ENCODE peak calls at places on chromosome 6, in four cellular contexts. Y, W, N and P are unnamed samples.

GRCh38 chr6:56914791-56915658 is 39.9 kb upstream of the BEND6 start:
- DNase-seq in N (no peak), W (no peak), Y (no peak), P (no peak)

GRCh38 chr6:31037692-31038091 is 27.4 kb downstream of the MUC22 start:
- DNase-seq in W (peak; percentile 15), Y (no peak), N (no peak), P (peak; percentile 8)

GRCh38 chr6:168179133-168179532 is 100.1 kb upstream of the FRMD1 start:
- DNase-seq in Y (no peak), W (no peak), N (peak; percentile 1), P (no peak)

GRCh38 chr6:144467153-144467762 is 182.1 kb downstream of the UTRN start:
- DNase-seq in Y (no peak), W (no peak), N (no peak), P (no peak)

GRCh38 chr6:160063771-160064413 is 57.7 kb upstream of the SLC22A1 start:
- DNase-seq in W (no peak), N (no peak), Y (no peak), P (no peak)

GRCh38 chr6:41697902-41698349 is 37.5 kb downstream of the TFEB start:
- DNase-seq in N (no peak), Y (no peak), W (no peak), P (peak; percentile 74)

GRCh38 chr6:81752969-81753708 is 658 bp upstream of the TENT5A start:
- DNase-seq in N (peak; percentile 88), W (peak; percentile 85), Y (peak; percentile 96), P (peak; percentile 89)

GRCh38 chr6:79570129-79570801 is 33.0 kb upstream of the LCA5 start:
- DNase-seq in W (peak; percentile 72), N (peak; percentile 68), Y (peak; percentile 73), P (peak; percentile 63)

GRCh38 chr6:93123585-93123984 is 295.8 kb downstream of the EPHA7 start:
- DNase-seq in N (no peak), W (no peak), Y (no peak), P (no peak)

GRCh38 chr6:31530659-31531058 is 1.9 kb downstream of the MCCD1 start:
- DNase-seq in Y (no peak), W (no peak), N (no peak), P (no peak)

GRCh38 chr6:158259136-158259535 is 53.1 kb upstream of the TULP4 start:
- DNase-seq in W (no peak), Y (no peak), N (no peak), P (no peak)

GRCh38 chr6:47454713-47455396 is 22.7 kb upstream of the CD2AP start:
- DNase-seq in N (no peak), W (no peak), Y (no peak), P (no peak)
- H3K4me3 ChIP-seq in N (no peak overlapping the region), W (no peak overlapping the region), Y (no peak overlapping the region), P (no peak overlapping the region)

DNA sequence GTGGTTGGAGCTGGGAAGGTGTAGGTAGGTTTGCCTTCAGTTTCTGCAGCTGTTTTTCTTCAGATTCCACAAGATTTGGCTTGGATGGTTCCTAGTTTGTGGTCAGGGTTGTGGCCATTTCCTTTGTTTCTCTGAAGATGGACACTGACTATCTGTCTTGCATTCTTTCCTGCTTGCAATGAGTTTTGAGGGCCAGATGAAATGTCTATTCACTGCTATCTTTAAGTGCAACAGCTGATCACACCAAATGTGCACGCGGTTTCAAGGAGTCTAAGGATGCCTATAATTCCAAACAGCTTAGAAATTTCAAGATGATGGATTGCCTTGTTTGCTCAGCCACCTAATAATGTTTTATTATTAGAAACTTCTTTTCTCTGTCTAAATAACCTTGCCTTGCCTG is 28.4 kb downstream of the IL20RA start:
- DNase-seq in Y (no peak), W (peak; percentile 9), N (no peak), P (peak; percentile 15)
- H3K4me3 ChIP-seq in Y (no peak overlapping the region), W (no peak overlapping the region), N (no peak overlapping the region), P (no peak overlapping the region)

GRCh38 chr6:62640749-62641148 is 354.7 kb upstream of the KHDRBS2 start:
- DNase-seq in N (no peak), Y (no peak), W (no peak), P (peak; percentile 1)
- H3K4me3 ChIP-seq in N (no peak overlapping the region), Y (no peak overlapping the region), W (no peak overlapping the region), P (no peak overlapping the region)

GRCh38 chr6:84260186-84260585 is 32.7 kb upstream of the CEP162 start:
- DNase-seq in N (no peak), Y (no peak), W (no peak), P (no peak)

GRCh38 chr6:84258866-84259265 is 31.4 kb upstream of the CEP162 start:
- DNase-seq in W (no peak), N (no peak), Y (no peak), P (no peak)

GRCh38 chr6:84255641-84256040 is 28.2 kb upstream of the CEP162 start:
- DNase-seq in Y (no peak), N (no peak), W (no peak), P (no peak)

GRCh38 chr6:84260926-84261325 is 33.5 kb upstream of the CEP162 start:
- DNase-seq in Y (no peak), W (no peak), N (no peak), P (no peak)

GRCh38 chr6:84258268-84258667 is 30.8 kb upstream of the CEP162 start:
- DNase-seq in Y (no peak), W (peak; percentile 21), N (no peak), P (peak; percentile 44)
- H3K4me3 ChIP-seq in Y (no peak overlapping the region), W (no peak overlapping the region), N (no peak overlapping the region), P (peak overlapping the region; percentile 6)

GRCh38 chr6:28940859-28941680 is 17.3 kb upstream of the TRIM27 start:
- DNase-seq in W (peak; percentile 88), N (peak; percentile 86), Y (peak; percentile 92), P (peak; percentile 96)

GRCh38 chr6:28944412-28945006 is 20.7 kb upstream of the TRIM27 start:
- DNase-seq in Y (peak; percentile 88), N (peak; percentile 75), W (peak; percentile 77), P (peak; percentile 87)

GRCh38 chr6:28943557-28944411 is 20.0 kb upstream of the TRIM27 start:
- DNase-seq in W (peak; percentile 60), N (peak; percentile 84), Y (peak; percentile 84), P (peak; percentile 87)

GRCh38 chr6:28941681-28942448 is 18.1 kb upstream of the TRIM27 start:
- DNase-seq in Y (peak; percentile 88), N (no peak), W (no peak), P (no peak)

DNA sequence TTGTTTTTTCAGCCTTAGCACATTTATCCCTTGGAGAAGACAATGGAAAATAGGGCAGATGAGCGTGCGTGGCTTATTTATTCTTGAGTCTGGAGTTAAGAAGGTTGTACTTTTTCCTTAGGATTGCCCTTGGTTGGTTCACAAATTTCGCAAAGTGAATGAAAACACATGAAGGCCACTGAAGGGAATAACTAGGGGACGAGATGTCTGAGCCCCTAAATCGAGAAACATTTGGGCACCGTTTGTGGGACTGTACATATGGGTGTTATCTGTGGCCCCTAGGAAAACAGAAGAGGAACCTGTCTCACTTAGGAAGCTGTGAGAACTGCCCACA is 19.4 kb upstream of the TRIM27 start:
- DNase-seq in Y (no peak), N (no peak), W (no peak), P (no peak)
- H3K4me3 ChIP-seq in Y (no peak overlapping the region), N (no peak overlapping the region), W (peak overlapping the region; percentile 78), P (no peak overlapping the region)

GRCh38 chr6:2857580-2858337 is 16.1 kb upstream of the SERPINB1 start:
- DNase-seq in W (peak; percentile 77), N (no peak), Y (peak; percentile 58), P (peak; percentile 84)

GRCh38 chr6:2857185-2857579 is 15.5 kb upstream of the SERPINB1 start:
- DNase-seq in Y (no peak), W (no peak), N (no peak), P (no peak)

GRCh38 chr6:2859325-2859700 is 17.6 kb upstream of the SERPINB1 start:
- DNase-seq in N (no peak), W (no peak), Y (no peak), P (no peak)

GRCh38 chr6:2861071-2861821 is 19.6 kb upstream of the SERPINB1 start:
- DNase-seq in W (no peak), N (no peak), Y (no peak), P (no peak)

DNA sequence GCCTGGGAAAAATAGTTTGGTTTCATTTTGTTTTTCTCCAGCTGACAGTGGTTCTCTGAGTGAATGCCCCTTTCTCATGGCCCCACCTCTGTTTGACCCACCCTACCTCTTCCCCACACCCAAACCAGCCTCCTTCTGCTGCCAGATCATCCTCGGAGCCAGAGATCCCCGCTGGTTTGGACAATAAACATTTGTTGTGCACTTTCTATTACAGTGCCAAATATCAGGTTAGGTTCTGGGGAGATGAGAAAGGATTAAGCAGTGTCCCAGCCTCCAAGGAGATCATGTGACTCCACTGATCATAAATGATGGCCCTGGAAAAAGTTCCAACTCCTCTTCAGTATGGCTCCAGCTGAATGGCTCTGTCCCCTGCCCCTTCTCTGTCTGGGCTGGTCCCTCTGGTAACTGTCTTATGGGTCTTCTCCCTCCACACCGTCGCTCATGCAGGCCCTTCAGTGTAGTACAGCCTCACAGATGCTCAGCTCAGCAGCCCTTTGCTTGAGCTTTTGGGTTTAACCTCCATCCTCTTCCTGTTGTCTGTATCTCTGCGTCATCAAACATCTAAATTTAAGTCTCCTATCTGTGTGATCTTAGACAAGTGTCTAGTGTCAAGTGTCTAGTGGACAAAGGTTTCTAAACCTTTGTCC is 17.1 kb upstream of the SERPINB1 start:
- DNase-seq in W (no peak), N (no peak), Y (no peak), P (no peak)
- H3K4me3 ChIP-seq in W (no peak overlapping the region), N (no peak overlapping the region), Y (no peak overlapping the region), P (no peak overlapping the region)

GRCh38 chr6:136039185-136039584 is 187.7 kb downstream of the PDE7B start:
- DNase-seq in N (no peak), Y (no peak), W (no peak), P (peak; percentile 61)
- H3K4me3 ChIP-seq in N (no peak overlapping the region), Y (no peak overlapping the region), W (peak overlapping the region; percentile 51), P (peak overlapping the region; percentile 60)

GRCh38 chr6:11265932-11266331 is 33.5 kb upstream of the NEDD9 start:
- DNase-seq in W (no peak), N (no peak), Y (no peak), P (no peak)

GRCh38 chr6:11262231-11262630 is 29.8 kb upstream of the NEDD9 start:
- DNase-seq in Y (no peak), W (no peak), N (no peak), P (no peak)

GRCh38 chr6:11264100-11264499 is 31.6 kb upstream of the NEDD9 start:
- DNase-seq in Y (no peak), N (no peak), W (no peak), P (no peak)

GRCh38 chr6:11260249-11261038 is 28.0 kb upstream of the NEDD9 start:
- DNase-seq in W (no peak), Y (no peak), N (no peak), P (no peak)

GRCh38 chr6:11263185-11263817 is 30.8 kb upstream of the NEDD9 start:
- DNase-seq in N (peak; percentile 67), Y (peak; percentile 65), W (peak; percentile 85), P (peak; percentile 89)
- H3K4me3 ChIP-seq in N (no peak overlapping the region), Y (no peak overlapping the region), W (no peak overlapping the region), P (no peak overlapping the region)